ENCODE peak calls at places on chromosomes 6 and 20, in eight cellular contexts. One of them, this sample, is unnamed.

GRCh38 chr6:29872791-29873190 is 45.2 kb downstream of the HLA-G start:
- DNase-seq in NCI-H748 treated with DMSO at 0.1 percent for 48 hours: no peak
- DNase-seq in stimulated activated naive B cell treated with anti-CD40 and anti-IgM and Interleukin-4, amounts not matched to agents 10 μg/mL and 1 μg/mL and 100 μg/mL, for 72 hours: no peak
- DNase-seq in activated CD4-positive, alpha-beta T cell treated with anti-CD3 and anti-CD28 coated beads, Interleukin-2, amount 50 U/mL, for 1 hour: no peak
- DNase-seq in foreskin keratinocyte: no peak
- DNase-seq in aorta: no peak
- DNase-seq in myocyte: no peak
- DNase-seq in central memory CD4-positive, alpha-beta T cell: no peak
- DNase-seq in this sample: no peak

GRCh38 chr20:15045246-15045645 is 707.8 kb upstream of the FLRT3 start:
- DNase-seq in myocyte: no peak
- DNase-seq in central memory CD4-positive, alpha-beta T cell: no peak
- DNase-seq in stimulated activated naive B cell treated with anti-CD40 and anti-IgM and Interleukin-4, amounts not matched to agents 10 μg/mL and 1 μg/mL and 100 μg/mL, for 72 hours: no peak
- DNase-seq in NCI-H748 treated with DMSO at 0.1 percent for 48 hours: no peak
- DNase-seq in aorta: no peak
- DNase-seq in foreskin keratinocyte: peak
- DNase-seq in activated CD4-positive, alpha-beta T cell treated with anti-CD3 and anti-CD28 coated beads, Interleukin-2, amount 50 U/mL, for 1 hour: no peak
- DNase-seq in this sample: no peak

GRCh38 chr20:1830240-1830639 is 65.0 kb upstream of the SIRPA start:
- DNase-seq in central memory CD4-positive, alpha-beta T cell: no peak
- DNase-seq in NCI-H748 treated with DMSO at 0.1 percent for 48 hours: no peak
- DNase-seq in activated CD4-positive, alpha-beta T cell treated with anti-CD3 and anti-CD28 coated beads, Interleukin-2, amount 50 U/mL, for 1 hour: no peak
- DNase-seq in myocyte: peak
- DNase-seq in stimulated activated naive B cell treated with anti-CD40 and anti-IgM and Interleukin-4, amounts not matched to agents 10 μg/mL and 1 μg/mL and 100 μg/mL, for 72 hours: no peak
- DNase-seq in foreskin keratinocyte: peak
- DNase-seq in aorta: peak
- DNase-seq in this sample: no peak

GRCh38 chr20:60632420-60633262 is 619.4 kb upstream of the CDH4 start:
- DNase-seq in aorta: no peak
- DNase-seq in foreskin keratinocyte: no peak
- DNase-seq in NCI-H748 treated with DMSO at 0.1 percent for 48 hours: no peak
- DNase-seq in activated CD4-positive, alpha-beta T cell treated with anti-CD3 and anti-CD28 coated beads, Interleukin-2, amount 50 U/mL, for 1 hour: no peak
- DNase-seq in central memory CD4-positive, alpha-beta T cell: no peak
- DNase-seq in myocyte: no peak
- DNase-seq in stimulated activated naive B cell treated with anti-CD40 and anti-IgM and Interleukin-4, amounts not matched to agents 10 μg/mL and 1 μg/mL and 100 μg/mL, for 72 hours: no peak
- DNase-seq in this sample: no peak

GRCh38 chr6:37741757-37742400 is 44.2 kb upstream of the MDGA1 start:
- DNase-seq in stimulated activated naive B cell treated with anti-CD40 and anti-IgM and Interleukin-4, amounts not matched to agents 10 μg/mL and 1 μg/mL and 100 μg/mL, for 72 hours: no peak
- DNase-seq in activated CD4-positive, alpha-beta T cell treated with anti-CD3 and anti-CD28 coated beads, Interleukin-2, amount 50 U/mL, for 1 hour: no peak
- DNase-seq in aorta: no peak
- DNase-seq in myocyte: peak
- DNase-seq in foreskin keratinocyte: no peak
- DNase-seq in central memory CD4-positive, alpha-beta T cell: no peak
- DNase-seq in NCI-H748 treated with DMSO at 0.1 percent for 48 hours: no peak
- DNase-seq in this sample: peak

GRCh38 chr20:1431158-1431557 is 35.5 kb downstream of the NSFL1C start:
- DNase-seq in central memory CD4-positive, alpha-beta T cell: no peak
- DNase-seq in stimulated activated naive B cell treated with anti-CD40 and anti-IgM and Interleukin-4, amounts not matched to agents 10 μg/mL and 1 μg/mL and 100 μg/mL, for 72 hours: no peak
- DNase-seq in activated CD4-positive, alpha-beta T cell treated with anti-CD3 and anti-CD28 coated beads, Interleukin-2, amount 50 U/mL, for 1 hour: no peak
- DNase-seq in NCI-H748 treated with DMSO at 0.1 percent for 48 hours: no peak
- DNase-seq in aorta: no peak
- DNase-seq in myocyte: no peak
- DNase-seq in foreskin keratinocyte: no peak
- DNase-seq in this sample: peak

GRCh38 chr20:4962257-4962855 is 39.0 kb downstream of the SLC23A2 start:
- DNase-seq in central memory CD4-positive, alpha-beta T cell: peak
- DNase-seq in activated CD4-positive, alpha-beta T cell treated with anti-CD3 and anti-CD28 coated beads, Interleukin-2, amount 50 U/mL, for 1 hour: peak
- DNase-seq in NCI-H748 treated with DMSO at 0.1 percent for 48 hours: no peak
- DNase-seq in aorta: no peak
- DNase-seq in stimulated activated naive B cell treated with anti-CD40 and anti-IgM and Interleukin-4, amounts not matched to agents 10 μg/mL and 1 μg/mL and 100 μg/mL, for 72 hours: no peak
- DNase-seq in myocyte: no peak
- DNase-seq in foreskin keratinocyte: no peak
- DNase-seq in this sample: peak

GRCh38 chr20:8740265-8740664 is 328.6 kb upstream of the PLCB4 start:
- DNase-seq in stimulated activated naive B cell treated with anti-CD40 and anti-IgM and Interleukin-4, amounts not matched to agents 10 μg/mL and 1 μg/mL and 100 μg/mL, for 72 hours: no peak
- DNase-seq in central memory CD4-positive, alpha-beta T cell: no peak
- DNase-seq in activated CD4-positive, alpha-beta T cell treated with anti-CD3 and anti-CD28 coated beads, Interleukin-2, amount 50 U/mL, for 1 hour: no peak
- DNase-seq in aorta: no peak
- DNase-seq in NCI-H748 treated with DMSO at 0.1 percent for 48 hours: no peak
- DNase-seq in myocyte: no peak
- DNase-seq in foreskin keratinocyte: no peak
- DNase-seq in this sample: no peak

GRCh38 chr6:92779758-92780157 is 639.6 kb downstream of the EPHA7 start:
- DNase-seq in aorta: no peak
- DNase-seq in stimulated activated naive B cell treated with anti-CD40 and anti-IgM and Interleukin-4, amounts not matched to agents 10 μg/mL and 1 μg/mL and 100 μg/mL, for 72 hours: no peak
- DNase-seq in NCI-H748 treated with DMSO at 0.1 percent for 48 hours: peak
- DNase-seq in central memory CD4-positive, alpha-beta T cell: no peak
- DNase-seq in foreskin keratinocyte: peak
- DNase-seq in activated CD4-positive, alpha-beta T cell treated with anti-CD3 and anti-CD28 coated beads, Interleukin-2, amount 50 U/mL, for 1 hour: no peak
- DNase-seq in myocyte: peak
- DNase-seq in this sample: no peak

GRCh38 chr6:6841571-6841970 is 253.1 kb downstream of the LY86 start:
- DNase-seq in activated CD4-positive, alpha-beta T cell treated with anti-CD3 and anti-CD28 coated beads, Interleukin-2, amount 50 U/mL, for 1 hour: no peak
- DNase-seq in NCI-H748 treated with DMSO at 0.1 percent for 48 hours: no peak
- DNase-seq in aorta: no peak
- DNase-seq in myocyte: no peak
- DNase-seq in stimulated activated naive B cell treated with anti-CD40 and anti-IgM and Interleukin-4, amounts not matched to agents 10 μg/mL and 1 μg/mL and 100 μg/mL, for 72 hours: no peak
- DNase-seq in central memory CD4-positive, alpha-beta T cell: no peak
- DNase-seq in foreskin keratinocyte: no peak
- DNase-seq in this sample: no peak

GRCh38 chr6:41055149-41055548 is 2.1 kb downstream of the APOBEC2 start:
- DNase-seq in myocyte: peak
- DNase-seq in stimulated activated naive B cell treated with anti-CD40 and anti-IgM and Interleukin-4, amounts not matched to agents 10 μg/mL and 1 μg/mL and 100 μg/mL, for 72 hours: no peak
- DNase-seq in activated CD4-positive, alpha-beta T cell treated with anti-CD3 and anti-CD28 coated beads, Interleukin-2, amount 50 U/mL, for 1 hour: no peak
- DNase-seq in foreskin keratinocyte: no peak
- DNase-seq in central memory CD4-positive, alpha-beta T cell: no peak
- DNase-seq in NCI-H748 treated with DMSO at 0.1 percent for 48 hours: no peak
- DNase-seq in aorta: no peak
- DNase-seq in this sample: no peak

GRCh38 chr20:8152183-8152582 is 20.1 kb downstream of the PLCB1 start:
- DNase-seq in myocyte: no peak
- DNase-seq in aorta: no peak
- DNase-seq in NCI-H748 treated with DMSO at 0.1 percent for 48 hours: no peak
- DNase-seq in central memory CD4-positive, alpha-beta T cell: no peak
- DNase-seq in stimulated activated naive B cell treated with anti-CD40 and anti-IgM and Interleukin-4, amounts not matched to agents 10 μg/mL and 1 μg/mL and 100 μg/mL, for 72 hours: no peak
- DNase-seq in foreskin keratinocyte: no peak
- DNase-seq in activated CD4-positive, alpha-beta T cell treated with anti-CD3 and anti-CD28 coated beads, Interleukin-2, amount 50 U/mL, for 1 hour: no peak
- DNase-seq in this sample: no peak

GRCh38 chr20:5947276-5947675 is 3.1 kb downstream of the TRMT6 start:
- DNase-seq in central memory CD4-positive, alpha-beta T cell: no peak
- DNase-seq in stimulated activated naive B cell treated with anti-CD40 and anti-IgM and Interleukin-4, amounts not matched to agents 10 μg/mL and 1 μg/mL and 100 μg/mL, for 72 hours: peak
- DNase-seq in aorta: no peak
- DNase-seq in activated CD4-positive, alpha-beta T cell treated with anti-CD3 and anti-CD28 coated beads, Interleukin-2, amount 50 U/mL, for 1 hour: no peak
- DNase-seq in foreskin keratinocyte: no peak
- DNase-seq in NCI-H748 treated with DMSO at 0.1 percent for 48 hours: no peak
- DNase-seq in myocyte: no peak
- DNase-seq in this sample: no peak

GRCh38 chr20:59351148-59352040 is 51.0 kb downstream of the EDN3 start:
- DNase-seq in foreskin keratinocyte: no peak
- DNase-seq in myocyte: no peak
- DNase-seq in activated CD4-positive, alpha-beta T cell treated with anti-CD3 and anti-CD28 coated beads, Interleukin-2, amount 50 U/mL, for 1 hour: no peak
- DNase-seq in central memory CD4-positive, alpha-beta T cell: no peak
- DNase-seq in stimulated activated naive B cell treated with anti-CD40 and anti-IgM and Interleukin-4, amounts not matched to agents 10 μg/mL and 1 μg/mL and 100 μg/mL, for 72 hours: no peak
- DNase-seq in NCI-H748 treated with DMSO at 0.1 percent for 48 hours: no peak
- DNase-seq in aorta: no peak
- DNase-seq in this sample: no peak

GRCh38 chr6:135922170-135922569 is 70.7 kb downstream of the PDE7B start:
- DNase-seq in myocyte: peak
- DNase-seq in central memory CD4-positive, alpha-beta T cell: no peak
- DNase-seq in NCI-H748 treated with DMSO at 0.1 percent for 48 hours: no peak
- DNase-seq in foreskin keratinocyte: peak
- DNase-seq in stimulated activated naive B cell treated with anti-CD40 and anti-IgM and Interleukin-4, amounts not matched to agents 10 μg/mL and 1 μg/mL and 100 μg/mL, for 72 hours: peak
- DNase-seq in activated CD4-positive, alpha-beta T cell treated with anti-CD3 and anti-CD28 coated beads, Interleukin-2, amount 50 U/mL, for 1 hour: no peak
- DNase-seq in aorta: no peak
- DNase-seq in this sample: no peak

GRCh38 chr20:6685181-6685582 is 82.3 kb upstream of the BMP2 start:
- DNase-seq in aorta: no peak
- DNase-seq in foreskin keratinocyte: peak
- DNase-seq in myocyte: no peak
- DNase-seq in activated CD4-positive, alpha-beta T cell treated with anti-CD3 and anti-CD28 coated beads, Interleukin-2, amount 50 U/mL, for 1 hour: no peak
- DNase-seq in central memory CD4-positive, alpha-beta T cell: no peak
- DNase-seq in NCI-H748 treated with DMSO at 0.1 percent for 48 hours: no peak
- DNase-seq in stimulated activated naive B cell treated with anti-CD40 and anti-IgM and Interleukin-4, amounts not matched to agents 10 μg/mL and 1 μg/mL and 100 μg/mL, for 72 hours: no peak
- DNase-seq in this sample: no peak

GRCh38 chr6:125699591-125699990 is 49.8 kb upstream of the HEY2 start:
- DNase-seq in myocyte: no peak
- DNase-seq in activated CD4-positive, alpha-beta T cell treated with anti-CD3 and anti-CD28 coated beads, Interleukin-2, amount 50 U/mL, for 1 hour: no peak
- DNase-seq in NCI-H748 treated with DMSO at 0.1 percent for 48 hours: no peak
- DNase-seq in aorta: no peak
- DNase-seq in central memory CD4-positive, alpha-beta T cell: no peak
- DNase-seq in stimulated activated naive B cell treated with anti-CD40 and anti-IgM and Interleukin-4, amounts not matched to agents 10 μg/mL and 1 μg/mL and 100 μg/mL, for 72 hours: no peak
- DNase-seq in foreskin keratinocyte: no peak
- DNase-seq in this sample: no peak

GRCh38 chr6:140977425-140977824 is 1155.3 kb upstream of the GJE1 start:
- DNase-seq in myocyte: no peak
- DNase-seq in stimulated activated naive B cell treated with anti-CD40 and anti-IgM and Interleukin-4, amounts not matched to agents 10 μg/mL and 1 μg/mL and 100 μg/mL, for 72 hours: no peak
- DNase-seq in foreskin keratinocyte: no peak
- DNase-seq in central memory CD4-positive, alpha-beta T cell: no peak
- DNase-seq in NCI-H748 treated with DMSO at 0.1 percent for 48 hours: no peak
- DNase-seq in aorta: no peak
- DNase-seq in activated CD4-positive, alpha-beta T cell treated with anti-CD3 and anti-CD28 coated beads, Interleukin-2, amount 50 U/mL, for 1 hour: no peak
- DNase-seq in this sample: no peak